ENCODE peak calls at places on chromosome 11, in six cellular contexts. C, B, L, K, P and V are unnamed samples.

GRCh38 chr11:105912666-105913065 is 109.4 kb downstream of the MSANTD4 start:
- DNase-seq in P (no peak), L (no peak), K (no peak), C (no peak), B (no peak), V (no peak)

GRCh38 chr11:63866211-63866610 is 27.3 kb downstream of the MARK2 start:
- DNase-seq in C (peak; percentile 63), B (peak; percentile 20), K (no peak), P (no peak), L (peak; percentile 59), V (no peak)

GRCh38 chr11:15276616-15277015 is 161.9 kb downstream of the INSC start:
- DNase-seq in C (no peak), B (no peak), K (no peak), L (no peak), P (no peak), V (no peak)

GRCh38 chr11:44765026-44765595 is 38.3 kb downstream of the TSPAN18 start:
- DNase-seq in P (no peak), C (no peak), L (no peak), K (no peak), B (no peak), V (no peak)

GRCh38 chr11:8717876-8718753 is 35.5 kb downstream of the RPL27A start:
- DNase-seq in C (peak; percentile 78), K (peak; percentile 24), P (peak; percentile 89), B (peak; percentile 72), L (peak; percentile 92), V (no peak)

GRCh38 chr11:116935089-116935488 is 97.7 kb upstream of the APOA1 start:
- DNase-seq in C (no peak), P (no peak), K (no peak), L (no peak), B (no peak), V (no peak)

GRCh38 chr11:105148241-105148640 is 8.7 kb upstream of the CARD18 start:
- DNase-seq in K (no peak), B (peak; percentile 34), P (no peak), C (peak; percentile 76), L (no peak), V (no peak)

GRCh38 chr11:62001450-62002178 is 34.2 kb upstream of the FTH1 start:
- DNase-seq in K (no peak), P (no peak), C (no peak), L (no peak), B (no peak), V (no peak)

GRCh38 chr11:12686246-12687060 is 12.2 kb downstream of the TEAD1 start:
- DNase-seq in L (no peak), C (no peak), K (no peak), B (no peak), P (no peak), V (no peak)

GRCh38 chr11:65516135-65516968 is 8.5 kb upstream of the SCYL1 start:
- DNase-seq in P (no peak), L (no peak), C (no peak), B (no peak), K (no peak), V (no peak)

GRCh38 chr11:8266246-8267241 is 2.9 kb upstream of the LMO1 start:
- DNase-seq in P (no peak), B (no peak), C (no peak), L (no peak), K (no peak), V (no peak)

GRCh38 chr11:11701070-11701469 is 79.3 kb upstream of the GALNT18 start:
- DNase-seq in B (peak; percentile 28), K (no peak), C (peak; percentile 45), P (peak; percentile 1), L (peak; percentile 5), V (no peak)

GRCh38 chr11:59822989-59823566 is 12.5 kb upstream of the MRPL16 start:
- DNase-seq in B (peak; percentile 69), C (peak; percentile 77), P (peak; percentile 13), K (no peak), L (peak; percentile 33), V (no peak)

GRCh38 chr11:61596539-61596938 is 15.7 kb upstream of the SYT7 start:
- DNase-seq in L (no peak), B (no peak), P (no peak), C (no peak), K (no peak), V (no peak)

GRCh38 chr11:15195454-15196200 is 80.9 kb downstream of the INSC start:
- DNase-seq in P (no peak), C (no peak), B (no peak), L (no peak), K (no peak), V (no peak)

GRCh38 chr11:58616594-58616993 is 5.9 kb upstream of the CNTF start:
- DNase-seq in K (no peak), P (peak; percentile 91), B (peak; percentile 87), C (peak; percentile 74), L (peak; percentile 93), V (no peak)

GRCh38 chr11:112564228-112564955 is 303.7 kb upstream of the PLET1 start:
- DNase-seq in B (peak; percentile 47), L (peak; percentile 49), C (peak; percentile 60), P (peak; percentile 53), K (no peak), V (no peak)

GRCh38 chr11:129374993-129375721 is 491 bp upstream of the BARX2 start:
- DNase-seq in B (no peak), C (peak; percentile 75), P (no peak), L (no peak), K (no peak), V (peak; percentile 31)

GRCh38 chr11:33463059-33463458 is 205.9 kb downstream of the HIPK3 start:
- DNase-seq in L (peak; percentile 33), B (peak; percentile 59), C (peak; percentile 41), K (no peak), P (no peak), V (no peak)

GRCh38 chr11:47443028-47443700 is 5.8 kb downstream of the RAPSN start:
- DNase-seq in K (no peak), C (no peak), L (no peak), P (no peak), B (no peak), V (no peak)

GRCh38 chr11:102451693-102452460 is 688 bp downstream of the TMEM123 start:
- DNase-seq in P (no peak), B (peak; percentile 11), K (peak; percentile 61), L (peak; percentile 31), C (peak; percentile 55), V (peak; percentile 48)

GRCh38 chr11:75850787-75851186 is 35.8 kb downstream of the UVRAG start:
- DNase-seq in K (no peak), B (no peak), L (no peak), P (no peak), C (no peak), V (no peak)

GRCh38 chr11:86277741-86278140 is 24.3 kb upstream of the HIKESHI start:
- DNase-seq in L (no peak), K (no peak), B (no peak), P (no peak), C (no peak), V (no peak)

GRCh38 chr11:86278226-86278625 is 23.8 kb upstream of the HIKESHI start:
- DNase-seq in L (no peak), P (no peak), K (no peak), B (no peak), C (peak; percentile 35), V (no peak)

GRCh38 chr11:86275493-86276370 is 26.3 kb upstream of the HIKESHI start:
- DNase-seq in B (no peak), L (no peak), P (no peak), C (no peak), K (no peak), V (no peak)

GRCh38 chr11:86274999-86275398 is 27.0 kb upstream of the HIKESHI start:
- DNase-seq in P (no peak), B (no peak), C (no peak), K (no peak), L (no peak), V (no peak)

DNA sequence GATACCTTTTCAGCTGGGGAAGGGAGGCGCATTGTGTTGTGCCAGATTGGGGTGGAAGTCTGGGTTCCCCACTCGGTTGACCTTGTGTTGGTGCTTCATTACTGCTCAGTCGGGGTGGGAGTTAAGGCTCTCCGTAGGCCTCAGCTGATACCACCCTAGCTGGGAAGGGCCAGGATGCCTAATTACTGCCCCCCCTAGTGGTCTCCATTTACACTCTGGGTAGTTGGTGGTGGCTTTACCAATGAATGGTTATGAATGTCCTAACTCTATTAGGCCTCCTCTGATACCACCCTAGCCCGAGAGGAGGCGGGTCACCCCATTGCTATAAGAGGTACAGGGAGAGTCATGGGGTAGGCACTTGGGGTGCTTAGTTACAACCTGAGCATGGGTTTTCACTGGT is 27.5 kb upstream of the HIKESHI start:
- DNase-seq in B (no peak), C (no peak), K (no peak), L (no peak), P (no peak), V (no peak)
- TF ChIP-seq CTCF in B (peak; percentile 50), C (no peak), K (no peak), L (no peak), P (no peak), V (peak; percentile 22)

GRCh38 chr11:35066783-35067476 is 72.0 kb upstream of the CD44 start:
- DNase-seq in C (no peak), P (no peak), L (no peak), K (no peak), B (no peak), V (no peak)

GRCh38 chr11:35076201-35077100 is 62.5 kb upstream of the CD44 start:
- DNase-seq in P (no peak), L (no peak), B (no peak), C (no peak), K (no peak), V (no peak)

GRCh38 chr11:35066029-35066428 is 72.9 kb upstream of the CD44 start:
- DNase-seq in K (no peak), C (no peak), P (no peak), L (no peak), B (no peak), V (no peak)

GRCh38 chr11:35073691-35074382 is 65.1 kb upstream of the CD44 start:
- DNase-seq in L (no peak), K (no peak), P (no peak), C (peak; percentile 26), B (no peak), V (no peak)

GRCh38 chr11:35071722-35072121 is 67.2 kb upstream of the CD44 start:
- DNase-seq in C (no peak), P (no peak), K (no peak), L (no peak), B (no peak), V (no peak)
- TF ChIP-seq CTCF in C (no peak), P (no peak), K (no peak), L (no peak), B (no peak), V (no peak)

DNA sequence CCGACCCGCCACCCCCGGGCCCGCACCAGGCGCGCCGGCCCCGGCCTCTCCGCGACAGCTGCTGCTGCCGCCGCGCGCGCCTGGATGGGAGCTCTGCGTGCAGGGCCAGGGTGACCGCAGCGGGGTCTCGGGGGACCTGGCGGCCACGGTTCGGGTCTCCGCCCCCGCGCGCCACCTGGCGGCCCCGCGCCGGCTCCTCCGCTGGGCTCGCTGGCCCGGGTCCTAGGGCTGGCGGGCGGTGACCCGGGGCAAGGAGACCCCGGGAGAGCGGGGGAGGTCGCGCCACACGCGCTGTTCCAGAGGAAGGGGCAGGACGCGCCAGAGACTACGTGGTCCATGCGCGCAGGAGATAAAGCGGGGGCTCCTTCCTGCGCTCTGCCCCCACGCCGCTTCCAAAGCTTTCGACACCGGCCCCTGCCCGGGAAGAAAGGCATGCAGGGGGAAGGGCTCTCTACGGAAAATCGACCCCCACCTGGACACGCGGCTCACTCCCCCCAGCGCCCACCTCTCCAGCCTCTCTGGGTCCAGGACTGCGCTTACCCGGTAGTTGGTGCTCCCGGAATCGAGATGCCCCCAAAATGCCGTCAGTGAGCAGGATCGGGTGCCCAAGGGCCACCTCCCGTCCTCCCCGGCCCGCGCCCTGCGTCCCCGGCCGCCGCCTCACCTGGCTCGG is 480 bp downstream of the SHANK2 start:
- DNase-seq in L (no peak), K (peak; percentile 73), P (no peak), B (no peak), C (peak; percentile 22), V (peak; percentile 78)
- TF ChIP-seq CTCF in L (no peak), K (no peak), P (peak; percentile 6), B (peak; percentile 15), C (no peak), V (peak; percentile 80)

GRCh38 chr11:109641549-109641948 is 219.6 kb downstream of the C11orf87 start:
- DNase-seq in K (no peak), B (peak; percentile 46), C (peak; percentile 71), P (peak; percentile 1), L (peak; percentile 47), V (peak; percentile 29)
- TF ChIP-seq CTCF in K (no peak), B (peak; percentile 36), C (peak; percentile 43), P (peak; percentile 24), L (no peak), V (peak; percentile 44)